ENCODE peak calls at places on chromosomes 6 and 20, in four cellular contexts. T is HepG2, Z is GM12878, M is K562. W is an unnamed sample.

GRCh38 chr20:48614593-48615274 is 213.1 kb downstream of the PREX1 start:
- DNase-seq in Z (no peak), M (no peak), T (no peak), W (no peak)

GRCh38 chr6:37690964-37691735 is 6.5 kb downstream of the MDGA1 start:
- DNase-seq in M (no peak), Z (no peak), T (no peak), W (no peak)

GRCh38 chr6:16676978-16677377 is 84.3 kb downstream of the ATXN1 start:
- DNase-seq in Z (no peak), M (no peak), T (peak), W (peak)

GRCh38 chr6:155352812-155353211 is 38.5 kb upstream of the TFB1M start:
- DNase-seq in M (no peak), T (no peak), Z (no peak), W (no peak)

GRCh38 chr20:846894-847278 is 13.4 kb downstream of the FAM110A start:
- DNase-seq in M (no peak), T (no peak), Z (no peak), W (no peak)

GRCh38 chr6:90350689-90351554 is 54.3 kb upstream of the BACH2 start:
- DNase-seq in Z (no peak), M (no peak), T (no peak), W (no peak)

GRCh38 chr6:75317503-75318206 is 33.1 kb upstream of the TMEM30A start:
- DNase-seq in M (no peak), Z (no peak), T (no peak), W (no peak)

GRCh38 chr6:53005667-53006250 is 10.7 kb upstream of the GSTA4 start:
- DNase-seq in Z (no peak), T (no peak), M (peak), W (no peak)

GRCh38 chr20:5528719-5529256 is 212.0 kb upstream of the PROKR2 start:
- DNase-seq in T (peak), Z (peak), M (peak), W (peak)

GRCh38 chr20:24303393-24303792 is 166.0 kb upstream of the SYNDIG1 start:
- DNase-seq in M (no peak), Z (no peak), T (no peak), W (peak)

GRCh38 chr6:24126586-24127192 is 674 bp downstream of the NRSN1 start:
- DNase-seq in T (peak), Z (no peak), M (peak), W (peak)

GRCh38 chr6:71457883-71458282 is 169.3 kb downstream of the OGFRL1 start:
- DNase-seq in Z (no peak), T (no peak), M (no peak), W (no peak)

GRCh38 chr6:71453307-71453706 is 164.7 kb downstream of the OGFRL1 start:
- DNase-seq in Z (no peak), M (no peak), T (no peak), W (no peak)

GRCh38 chr6:71459162-71459561 is 170.6 kb downstream of the OGFRL1 start:
- DNase-seq in M (no peak), Z (no peak), T (no peak), W (no peak)

GRCh38 chr6:71452709-71453108 is 164.1 kb downstream of the OGFRL1 start:
- DNase-seq in M (no peak), Z (no peak), T (no peak), W (no peak)

GRCh38 chr6:71454083-71454482 is 165.5 kb downstream of the OGFRL1 start:
- DNase-seq in M (no peak), T (no peak), Z (no peak), W (no peak)
- TF ChIP-seq CHD4 in M (no peak), T (no peak), Z (no peak), W (no peak)

GRCh38 chr6:107490568-107491058 is 696 bp downstream of the SOBP start:
- DNase-seq in T (no peak), Z (no peak), M (no peak), W (no peak)

GRCh38 chr6:107488174-107488874 is 1.6 kb upstream of the SOBP start:
- DNase-seq in T (no peak), M (no peak), Z (no peak), W (no peak)

GRCh38 chr6:107488875-107489635 is 862 bp upstream of the SOBP start:
- DNase-seq in T (peak), M (peak), Z (no peak), W (peak)

GRCh38 chr6:107489636-107490567 is at the start of gene SOBP:
- DNase-seq in T (peak), Z (no peak), M (peak), W (peak)

GRCh38 chr6:107485157-107485556 is 4.8 kb upstream of the SOBP start:
- DNase-seq in Z (no peak), T (no peak), M (no peak), W (no peak)
- TF ChIP-seq BHLHE40 in Z (no peak), T (no peak), M (no peak), W (no peak)

DNA sequence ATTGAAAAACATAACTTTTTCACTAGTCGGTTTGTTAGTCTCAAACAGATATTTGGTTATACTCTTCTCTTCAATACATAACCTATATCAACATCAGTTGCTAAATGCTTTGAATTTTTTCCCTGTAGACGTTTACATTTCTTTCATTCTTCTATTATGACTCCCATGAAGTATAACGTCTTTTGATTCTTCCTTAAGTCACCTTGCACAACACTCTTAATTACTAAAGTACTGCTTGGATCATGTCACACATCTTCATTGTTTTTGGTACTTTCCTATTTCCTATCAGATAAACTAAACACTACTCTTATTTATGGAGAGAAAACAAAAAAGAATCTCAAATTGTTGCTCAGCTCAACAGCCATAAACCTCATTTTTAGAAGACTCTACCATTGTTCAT is 23.0 kb upstream of the BMP5 start:
- DNase-seq in Z (no peak), T (no peak), M (no peak), W (no peak)
- TF ChIP-seq MAX in Z (no peak), T (no peak), M (no peak), W (no peak)

DNA sequence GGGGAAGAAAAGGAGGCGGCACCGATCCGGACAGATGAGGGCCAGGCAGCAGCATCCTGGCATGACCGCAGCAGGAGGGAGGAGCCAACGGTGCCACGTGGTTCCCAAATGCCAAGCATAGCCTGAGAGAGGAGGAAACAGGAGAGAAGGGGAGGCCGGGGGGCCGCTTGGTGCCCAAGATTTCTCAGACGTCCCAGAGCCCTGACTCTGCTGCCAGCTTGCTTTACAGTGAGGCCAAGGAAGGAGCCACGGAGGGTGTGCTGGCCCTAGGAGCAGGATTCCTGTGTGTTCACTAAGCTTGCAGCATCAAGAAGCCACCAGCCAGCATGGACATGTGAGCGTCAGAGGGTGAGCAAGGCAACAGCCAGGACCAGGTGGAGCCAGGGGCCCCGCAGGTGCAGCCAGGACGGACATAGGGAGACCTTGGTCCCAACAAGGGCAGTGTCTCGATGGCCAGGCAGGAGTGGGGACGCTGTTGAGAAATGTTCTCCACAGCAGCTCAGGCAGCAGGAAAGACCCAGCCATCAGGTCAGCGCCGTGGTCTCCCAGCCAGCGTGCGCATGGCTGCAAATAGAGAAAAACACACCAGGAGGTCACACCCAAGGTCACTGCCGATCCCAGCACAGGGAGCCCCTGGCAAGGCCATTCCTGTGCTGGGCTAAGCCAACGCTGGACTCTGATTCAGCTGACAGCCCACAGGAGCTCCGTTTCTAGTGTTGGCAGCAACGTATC is 143.7 kb downstream of the DLL1 start:
- DNase-seq in T (peak), Z (no peak), M (no peak), W (no peak)
- TF ChIP-seq CHD4 in T (no peak), Z (no peak), M (no peak), W (no peak)

DNA sequence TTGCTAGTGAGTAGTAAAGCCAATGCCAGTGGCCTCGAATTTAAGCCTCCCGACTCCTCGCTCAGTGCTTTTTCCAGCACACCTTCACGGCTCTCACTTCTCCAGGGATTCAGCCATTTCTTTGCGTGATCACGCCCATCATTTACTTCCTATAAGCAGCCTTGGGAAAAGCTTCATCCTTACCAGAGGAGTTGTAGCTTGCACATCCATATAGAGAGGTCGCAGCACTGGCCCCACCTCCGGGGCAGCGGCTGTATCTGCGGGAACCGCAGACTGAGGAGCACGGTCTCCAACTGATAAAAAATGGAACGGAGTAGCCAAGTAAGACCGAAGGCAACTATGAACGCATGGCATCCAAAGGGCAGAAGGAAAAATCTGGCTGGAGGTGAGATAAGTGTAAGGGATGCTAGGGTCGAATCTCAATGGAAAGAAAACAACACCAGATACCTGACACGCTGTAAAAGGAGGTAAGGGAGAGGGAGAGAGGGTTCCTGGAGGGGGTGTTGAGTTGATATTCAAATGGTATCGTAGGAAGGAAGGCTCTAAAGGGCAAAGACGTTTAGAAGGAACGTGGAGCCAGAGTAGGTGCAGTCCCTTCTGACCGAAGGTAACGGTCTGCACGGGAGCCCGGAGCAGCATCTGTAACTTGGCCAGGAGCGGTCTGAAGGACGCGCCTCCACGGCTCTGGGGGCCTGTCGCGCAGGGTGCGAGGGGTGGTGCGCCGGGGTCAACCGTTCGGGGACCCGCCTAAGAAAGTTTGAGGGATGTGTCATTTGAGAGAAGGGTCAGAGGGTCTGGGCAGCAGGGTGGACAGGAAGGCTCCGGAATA is 640 bp downstream of the NFS1 start:
- DNase-seq in Z (no peak), T (no peak), M (peak), W (peak)
- TF ChIP-seq BHLHE40 in Z (peak), T (no peak), M (no peak), W (no peak)